ENCODE peak calls at places on chromosomes 3 and 15, in ten cellular contexts. V, E, N, J, W, T, B, R, S and L are unnamed samples.

GRCh38 chr3:113174806-113175490 is 36.4 kb upstream of the BOC start:
- DNase-seq in V (no peak), E (no peak), N (no peak), J (no peak), W (no peak), T (no peak), B (no peak), R (no peak), S (no peak), L (no peak)

GRCh38 chr3:65561617-65562016 is 477.1 kb downstream of the MAGI1 start:
- DNase-seq in V (no peak), E (no peak), N (no peak), J (no peak), W (no peak), T (no peak), B (no peak), R (no peak), S (no peak), L (no peak)

GRCh38 chr3:39249453-39250115 is 30.3 kb downstream of the CX3CR1 start:
- DNase-seq in V (no peak), E (no peak), N (no peak), J (no peak), W (no peak), T (no peak), B (no peak), R (no peak), S (no peak), L (no peak)

GRCh38 chr3:141840737-141841544 is 35.5 kb upstream of the ATP1B3 start:
- DNase-seq in V (no peak), E (no peak), N (peak), J (no peak), W (no peak), T (no peak), B (no peak), R (no peak), S (peak), L (no peak)

GRCh38 chr15:101660005-101660404 is 7.8 kb upstream of the TM2D3 start:
- DNase-seq in V (no peak), E (no peak), N (no peak), J (no peak), W (no peak), T (no peak), B (no peak), R (no peak), S (no peak), L (no peak)

GRCh38 chr3:194986208-194987043 is 284.5 kb downstream of the XXYLT1 start:
- DNase-seq in V (no peak), E (no peak), N (peak), J (peak), W (no peak), T (peak), B (peak), R (no peak), S (no peak), L (peak)

GRCh38 chr3:5160926-5161858 is 26.3 kb upstream of the EDEM1 start:
- DNase-seq in V (no peak), E (no peak), N (peak), J (no peak), W (no peak), T (no peak), B (no peak), R (no peak), S (peak), L (no peak)

GRCh38 chr3:47260605-47261004 is 22.0 kb downstream of the KIF9 start:
- DNase-seq in V (no peak), E (no peak), N (no peak), J (no peak), W (no peak), T (no peak), B (no peak), R (no peak), S (no peak), L (peak)

GRCh38 chr3:87702600-87702999 is 356.2 kb downstream of the CGGBP1 start:
- DNase-seq in V (no peak), E (no peak), N (no peak), J (no peak), W (no peak), T (no peak), B (no peak), R (no peak), S (no peak), L (no peak)

GRCh38 chr15:73948396-73948795 is 22.1 kb downstream of the LOXL1 start:
- DNase-seq in V (no peak), E (no peak), N (no peak), J (no peak), W (no peak), T (no peak), B (no peak), R (no peak), S (no peak), L (peak)

GRCh38 chr3:144840866-144841265 is 869.2 kb downstream of the DIPK2A start:
- DNase-seq in V (no peak), E (no peak), N (no peak), J (no peak), W (no peak), T (no peak), B (no peak), R (no peak), S (peak), L (no peak)

GRCh38 chr3:82641701-82642100 is 880.3 kb upstream of the GBE1 start:
- DNase-seq in V (no peak), E (no peak), N (no peak), J (no peak), W (no peak), T (no peak), B (no peak), R (no peak), S (no peak), L (no peak)

GRCh38 chr3:37745079-37745478 is 116.6 kb upstream of the CTDSPL start:
- DNase-seq in V (no peak), E (no peak), N (no peak), J (no peak), W (no peak), T (no peak), B (no peak), R (no peak), S (no peak), L (no peak)

GRCh38 chr3:174863488-174863887 is 4.4 kb downstream of the NAALADL2 start:
- DNase-seq in V (no peak), E (no peak), N (no peak), J (no peak), W (no peak), T (no peak), B (peak), R (no peak), S (no peak), L (no peak)

GRCh38 chr3:73500321-73500720 is 124.4 kb downstream of the PDZRN3 start:
- DNase-seq in V (no peak), E (no peak), N (no peak), J (no peak), W (no peak), T (no peak), B (no peak), R (no peak), S (no peak), L (no peak)

GRCh38 chr3:115293321-115293720 is 146.2 kb upstream of the ZBTB20 start:
- DNase-seq in V (no peak), E (no peak), N (no peak), J (no peak), W (no peak), T (no peak), B (no peak), R (no peak), S (no peak), L (no peak)

GRCh38 chr3:133934996-133935842 is 39.5 kb upstream of the RAB6B start:
- DNase-seq in V (no peak), E (no peak), N (no peak), J (peak), W (no peak), T (peak), B (no peak), R (no peak), S (no peak), L (no peak)

GRCh38 chr15:62506217-62506805 is 341.2 kb upstream of the C2CD4B start:
- DNase-seq in V (no peak), E (no peak), N (no peak), J (no peak), W (no peak), T (no peak), B (no peak), R (no peak), S (peak), L (no peak)

GRCh38 chr3:115165701-115166100 is 18.6 kb upstream of the ZBTB20 start:
- DNase-seq in V (no peak), E (no peak), N (no peak), J (no peak), W (no peak), T (no peak), B (no peak), R (no peak), S (no peak), L (no peak)

GRCh38 chr15:99326235-99326634 is 75.0 kb downstream of the LRRC28 start:
- DNase-seq in V (no peak), E (no peak), N (no peak), J (no peak), W (no peak), T (no peak), B (no peak), R (no peak), S (no peak), L (no peak)

GRCh38 chr15:84981711-84982300 is at the start of gene PDE8A:
- DNase-seq in V (no peak), E (peak), N (peak), J (no peak), W (peak), T (peak), B (peak), R (peak), S (no peak), L (peak)

GRCh38 chr15:65414841-65415621 is 7.7 kb downstream of the IGDCC4 start:
- DNase-seq in V (no peak), E (peak), N (no peak), J (no peak), W (no peak), T (no peak), B (peak), R (no peak), S (peak), L (no peak)

GRCh38 chr15:40340740-40341400 is at the start of gene CCDC9B:
- DNase-seq in V (peak), E (peak), N (no peak), J (peak), W (peak), T (peak), B (peak), R (no peak), S (peak), L (peak)

GRCh38 chr15:38688761-38689160 is 124.1 kb upstream of the RASGRP1 start:
- DNase-seq in V (no peak), E (no peak), N (peak), J (no peak), W (no peak), T (no peak), B (no peak), R (no peak), S (no peak), L (no peak)

GRCh38 chr15:92158426-92158825 is 235.3 kb upstream of the ST8SIA2 start:
- DNase-seq in V (peak), E (no peak), N (peak), J (no peak), W (no peak), T (peak), B (peak), R (peak), S (no peak), L (no peak)

GRCh38 chr3:139313921-139314320 is 29.9 kb upstream of the MRPS22 start:
- DNase-seq in V (no peak), E (no peak), N (no peak), J (no peak), W (no peak), T (no peak), B (no peak), R (no peak), S (no peak), L (no peak)

GRCh38 chr3:3191675-3192480 is 12.4 kb upstream of the CRBN start:
- DNase-seq in V (no peak), E (no peak), N (no peak), J (no peak), W (no peak), T (peak), B (no peak), R (no peak), S (peak), L (no peak)

GRCh38 chr3:126816956-126817777 is 113.1 kb downstream of the CHCHD6 start:
- DNase-seq in V (peak), E (peak), N (no peak), J (no peak), W (peak), T (no peak), B (no peak), R (no peak), S (no peak), L (no peak)

GRCh38 chr3:117998071-117998470 is 1036.6 kb downstream of the IGSF11 start:
- DNase-seq in V (no peak), E (no peak), N (no peak), J (no peak), W (peak), T (no peak), B (no peak), R (no peak), S (no peak), L (no peak)

GRCh38 chr15:100341662-100342560 is at the start of gene ADAMTS17:
- DNase-seq in V (peak), E (peak), N (peak), J (peak), W (peak), T (peak), B (peak), R (peak), S (peak), L (peak)

GRCh38 chr3:160671995-160672394 is 5.0 kb upstream of the ARL14 start:
- DNase-seq in V (no peak), E (no peak), N (no peak), J (no peak), W (no peak), T (no peak), B (no peak), R (no peak), S (no peak), L (no peak)

GRCh38 chr15:37017031-37017625 is 83.2 kb downstream of the MEIS2 start:
- DNase-seq in V (no peak), E (no peak), N (no peak), J (no peak), W (no peak), T (no peak), B (no peak), R (no peak), S (no peak), L (no peak)

GRCh38 chr3:12909710-12910109 is 68.3 kb upstream of the RPL32 start:
- DNase-seq in V (no peak), E (no peak), N (no peak), J (no peak), W (no peak), T (no peak), B (no peak), R (no peak), S (no peak), L (no peak)

GRCh38 chr15:68400066-68400456 is 31.9 kb downstream of the ITGA11 start:
- DNase-seq in V (no peak), E (no peak), N (no peak), J (no peak), W (no peak), T (no peak), B (no peak), R (no peak), S (no peak), L (no peak)

GRCh38 chr3:88433572-88433971 is 283.8 kb downstream of the C3orf38 start:
- DNase-seq in V (no peak), E (no peak), N (no peak), J (no peak), W (peak), T (no peak), B (no peak), R (no peak), S (no peak), L (no peak)

GRCh38 chr15:74281147-74282133 is 45.3 kb downstream of the CCDC33 start:
- DNase-seq in V (no peak), E (no peak), N (no peak), J (no peak), W (no peak), T (no peak), B (no peak), R (no peak), S (no peak), L (no peak)

GRCh38 chr3:179852117-179852886 is 184.4 kb downstream of the PEX5L start:
- DNase-seq in V (no peak), E (no peak), N (no peak), J (no peak), W (no peak), T (no peak), B (peak), R (no peak), S (peak), L (no peak)

GRCh38 chr3:108036984-108037741 is 53.7 kb downstream of the CD47 start:
- DNase-seq in V (no peak), E (no peak), N (no peak), J (no peak), W (no peak), T (no peak), B (no peak), R (no peak), S (no peak), L (no peak)